ENCODE peak calls at places on chromosomes 4 and X, in seven cellular contexts. One of them, this sample, is unnamed.

GRCh38 chr4:99640676-99641075 is 17.0 kb downstream of the C4orf54 start:
- DNase-seq in mesenteric fat pad: no peak
- DNase-seq in AG10803: no peak
- DNase-seq in hippocampal formation: no peak
- DNase-seq in mesothelial cell of epicardium: no peak
- DNase-seq in HCT116: no peak
- DNase-seq in putamen: no peak
- DNase-seq in this sample: no peak

GRCh38 chrX:28189011-28189410 is 207.8 kb upstream of the DCAF8L1 start:
- DNase-seq in mesenteric fat pad: no peak
- DNase-seq in AG10803: no peak
- DNase-seq in hippocampal formation: no peak
- DNase-seq in mesothelial cell of epicardium: no peak
- DNase-seq in HCT116: peak
- DNase-seq in putamen: peak
- DNase-seq in this sample: no peak

GRCh38 chr4:69640289-69640688 is 847 bp upstream of the UGT2A2 start:
- DNase-seq in mesenteric fat pad: no peak
- DNase-seq in AG10803: no peak
- DNase-seq in hippocampal formation: no peak
- DNase-seq in mesothelial cell of epicardium: no peak
- DNase-seq in HCT116: no peak
- DNase-seq in putamen: no peak
- DNase-seq in this sample: no peak

GRCh38 chrX:57741107-57741506 is 61.0 kb upstream of the NLRP2B start:
- DNase-seq in mesenteric fat pad: no peak
- DNase-seq in AG10803: no peak
- DNase-seq in hippocampal formation: no peak
- DNase-seq in mesothelial cell of epicardium: no peak
- DNase-seq in HCT116: no peak
- DNase-seq in putamen: no peak
- DNase-seq in this sample: no peak

GRCh38 chr4:153634737-153635353 is 49.2 kb upstream of the TLR2 start:
- DNase-seq in mesenteric fat pad: no peak
- DNase-seq in AG10803: peak
- DNase-seq in hippocampal formation: no peak
- DNase-seq in mesothelial cell of epicardium: no peak
- DNase-seq in HCT116: no peak
- DNase-seq in putamen: no peak
- DNase-seq in this sample: no peak

GRCh38 chr4:147057631-147057980 is 111.9 kb upstream of the TTC29 start:
- DNase-seq in mesenteric fat pad: no peak
- DNase-seq in AG10803: peak
- DNase-seq in hippocampal formation: no peak
- DNase-seq in mesothelial cell of epicardium: no peak
- DNase-seq in HCT116: no peak
- DNase-seq in putamen: no peak
- DNase-seq in this sample: no peak

GRCh38 chr4:107736924-107737448 is 17.0 kb upstream of the PAPSS1 start:
- DNase-seq in mesenteric fat pad: no peak
- DNase-seq in AG10803: peak
- DNase-seq in hippocampal formation: no peak
- DNase-seq in mesothelial cell of epicardium: no peak
- DNase-seq in HCT116: peak
- DNase-seq in putamen: peak
- DNase-seq in this sample: no peak

GRCh38 chr4:88753658-88754431 is 56.2 kb upstream of the NAP1L5 start:
- DNase-seq in mesenteric fat pad: no peak
- DNase-seq in AG10803: no peak
- DNase-seq in hippocampal formation: no peak
- DNase-seq in mesothelial cell of epicardium: no peak
- DNase-seq in HCT116: no peak
- DNase-seq in putamen: no peak
- DNase-seq in this sample: no peak